ENCODE peak calls at places on chromosomes 5 and 9, in eight cellular contexts. One of them, this sample, is unnamed. For H3K4me1 and H3K27me3, the result is how much of the 10 kb centered on the place peaks cover.

GRCh38 chr9:133116346-133117231 is 4.5 kb downstream of the RALGDS start:
- DNase-seq in breast epithelium: no peak
- DNase-seq in HCT116: no peak
- DNase-seq in transverse colon: no peak
- DNase-seq in tibial nerve: no peak
- DNase-seq in right lobe of liver: no peak
- DNase-seq in testis: no peak
- DNase-seq in heart left ventricle: no peak
- DNase-seq in this sample: no peak

GRCh38 chr9:14992516-14992915 is 82.3 kb upstream of the FREM1 start:
- DNase-seq in breast epithelium: no peak
- DNase-seq in HCT116: no peak
- DNase-seq in transverse colon: no peak
- DNase-seq in tibial nerve: no peak
- DNase-seq in right lobe of liver: no peak
- DNase-seq in testis: no peak
- DNase-seq in heart left ventricle: no peak
- DNase-seq in this sample: no peak

GRCh38 chr9:26833792-26834191 is 58.8 kb downstream of the CAAP1 start:
- DNase-seq in breast epithelium: no peak
- DNase-seq in HCT116: no peak
- DNase-seq in transverse colon: no peak
- DNase-seq in tibial nerve: no peak
- DNase-seq in right lobe of liver: no peak
- DNase-seq in testis: no peak
- DNase-seq in heart left ventricle: no peak
- DNase-seq in this sample: peak

GRCh38 chr9:37486616-37487544 is 1.1 kb downstream of the POLR1E start:
- DNase-seq in breast epithelium: no peak
- DNase-seq in HCT116: no peak
- DNase-seq in transverse colon: peak
- DNase-seq in tibial nerve: peak
- DNase-seq in right lobe of liver: peak
- DNase-seq in testis: peak
- DNase-seq in heart left ventricle: peak
- DNase-seq in this sample: peak

GRCh38 chr9:7976167-7976755 is 176.7 kb upstream of the DMAC1 start:
- DNase-seq in breast epithelium: no peak
- DNase-seq in HCT116: no peak
- DNase-seq in transverse colon: peak
- DNase-seq in tibial nerve: no peak
- DNase-seq in right lobe of liver: no peak
- DNase-seq in testis: no peak
- DNase-seq in heart left ventricle: no peak
- DNase-seq in this sample: no peak

GRCh38 chr5:84119252-84119651 is 265.4 kb downstream of the EDIL3 start:
- DNase-seq in breast epithelium: no peak
- DNase-seq in HCT116: no peak
- DNase-seq in transverse colon: no peak
- DNase-seq in tibial nerve: no peak
- DNase-seq in right lobe of liver: no peak
- DNase-seq in testis: no peak
- DNase-seq in heart left ventricle: no peak
- DNase-seq in this sample: no peak

GRCh38 chr5:32471784-32472183 is 27.2 kb upstream of the ZFR start:
- DNase-seq in breast epithelium: no peak
- DNase-seq in HCT116: no peak
- DNase-seq in transverse colon: peak
- DNase-seq in tibial nerve: no peak
- DNase-seq in right lobe of liver: no peak
- DNase-seq in testis: peak
- DNase-seq in heart left ventricle: no peak
- DNase-seq in this sample: no peak

GRCh38 chr9:109205526-109205925 is 38.5 kb upstream of the FRRS1L start:
- DNase-seq in breast epithelium: no peak
- DNase-seq in HCT116: no peak
- DNase-seq in transverse colon: no peak
- DNase-seq in tibial nerve: no peak
- DNase-seq in right lobe of liver: no peak
- DNase-seq in testis: no peak
- DNase-seq in heart left ventricle: no peak
- DNase-seq in this sample: no peak

GRCh38 chr5:961711-962240 is 46.8 kb upstream of the NKD2 start:
- DNase-seq in breast epithelium: no peak
- DNase-seq in HCT116: no peak
- DNase-seq in transverse colon: no peak
- DNase-seq in tibial nerve: no peak
- DNase-seq in right lobe of liver: no peak
- DNase-seq in testis: no peak
- DNase-seq in heart left ventricle: no peak
- DNase-seq in this sample: no peak

GRCh38 chr5:73515232-73515631 is 17.0 kb downstream of the BTF3 start:
- DNase-seq in breast epithelium: no peak
- DNase-seq in HCT116: no peak
- DNase-seq in transverse colon: peak
- DNase-seq in tibial nerve: no peak
- DNase-seq in right lobe of liver: no peak
- DNase-seq in testis: no peak
- DNase-seq in heart left ventricle: no peak
- DNase-seq in this sample: no peak

GRCh38 chr5:112308608-112309007 is 110.5 kb downstream of the EPB41L4A start:
- DNase-seq in breast epithelium: no peak
- DNase-seq in HCT116: no peak
- DNase-seq in transverse colon: no peak
- DNase-seq in tibial nerve: no peak
- DNase-seq in right lobe of liver: no peak
- DNase-seq in testis: no peak
- DNase-seq in heart left ventricle: no peak
- DNase-seq in this sample: no peak

GRCh38 chr5:123089572-123089970 is 530 bp downstream of the PRDM6 start:
- DNase-seq in breast epithelium: no peak
- DNase-seq in HCT116: no peak
- DNase-seq in transverse colon: no peak
- DNase-seq in tibial nerve: no peak
- DNase-seq in right lobe of liver: no peak
- DNase-seq in testis: no peak
- DNase-seq in heart left ventricle: no peak
- DNase-seq in this sample: no peak

GRCh38 chr5:673140-673836 is 19.9 kb downstream of the TPPP start:
- DNase-seq in breast epithelium: peak
- DNase-seq in HCT116: no peak
- DNase-seq in transverse colon: no peak
- DNase-seq in tibial nerve: no peak
- DNase-seq in right lobe of liver: no peak
- DNase-seq in testis: no peak
- DNase-seq in heart left ventricle: peak
- DNase-seq in this sample: no peak

GRCh38 chr5:110940136-110940535 is 131.4 kb upstream of the TSLP start:
- DNase-seq in breast epithelium: no peak
- DNase-seq in HCT116: no peak
- DNase-seq in transverse colon: no peak
- DNase-seq in tibial nerve: no peak
- DNase-seq in right lobe of liver: no peak
- DNase-seq in testis: no peak
- DNase-seq in heart left ventricle: no peak
- DNase-seq in this sample: no peak

GRCh38 chr9:98334796-98335195 is 79.3 kb upstream of the TBC1D2 start:
- DNase-seq in breast epithelium: no peak
- DNase-seq in HCT116: no peak
- DNase-seq in transverse colon: no peak
- DNase-seq in tibial nerve: no peak
- DNase-seq in right lobe of liver: no peak
- DNase-seq in testis: no peak
- DNase-seq in heart left ventricle: no peak
- DNase-seq in this sample: no peak

GRCh38 chr5:74318985-74319563 is 321.5 kb downstream of the ENC1 start:
- DNase-seq in breast epithelium: no peak
- DNase-seq in HCT116: no peak
- DNase-seq in transverse colon: no peak
- DNase-seq in tibial nerve: no peak
- DNase-seq in right lobe of liver: no peak
- DNase-seq in testis: no peak
- DNase-seq in heart left ventricle: no peak
- DNase-seq in this sample: no peak

DNA sequence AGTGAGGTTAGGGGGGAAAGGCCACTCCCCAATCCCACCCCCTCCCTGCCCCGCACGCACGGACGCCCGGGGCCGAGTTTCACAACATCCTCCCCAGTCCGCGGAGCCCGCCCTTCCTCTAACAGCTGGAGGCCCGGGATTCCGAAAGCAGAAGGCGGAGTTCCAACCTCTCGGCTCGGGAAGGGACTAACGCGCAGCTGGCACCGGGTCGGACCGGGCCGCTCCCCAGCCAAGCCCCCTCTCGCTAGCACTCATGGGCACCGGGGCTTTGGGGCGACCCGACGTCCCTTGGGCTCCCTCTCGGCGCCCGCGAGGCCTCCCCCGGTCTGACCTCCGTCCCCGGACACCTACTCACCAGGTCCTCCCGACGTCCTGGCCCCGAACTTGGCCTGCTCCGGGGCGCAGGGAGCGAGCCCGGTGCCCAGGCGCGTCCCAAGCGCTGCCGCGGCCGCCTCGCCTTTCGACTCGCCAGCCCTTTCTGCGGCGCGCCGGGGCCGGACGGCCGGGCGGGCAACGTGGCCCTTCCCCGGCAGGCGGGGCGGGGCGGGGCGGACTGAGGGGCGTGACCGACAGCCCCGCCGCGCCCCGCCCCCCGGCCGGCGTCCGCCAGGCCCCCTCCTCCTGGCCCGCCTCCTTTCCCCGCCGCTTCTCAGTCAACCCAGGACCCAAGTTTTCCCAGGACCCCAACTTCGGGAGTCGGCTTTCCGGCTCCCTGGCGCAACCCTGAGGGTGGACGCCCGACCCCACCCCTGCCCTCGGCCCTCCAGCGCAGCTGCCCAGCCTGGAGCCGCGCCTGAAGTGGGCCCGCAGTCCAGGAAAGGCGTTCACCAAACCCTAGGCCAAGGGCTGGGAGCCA is at the start of gene MGAT1:
- DNase-seq in breast epithelium: peak
- DNase-seq in HCT116: no peak
- DNase-seq in transverse colon: peak
- DNase-seq in tibial nerve: peak
- DNase-seq in right lobe of liver: peak
- DNase-seq in testis: peak
- DNase-seq in heart left ventricle: peak
- DNase-seq in this sample: peak
- TF ChIP-seq POLR2A in breast epithelium: peak
- TF ChIP-seq POLR2A in HCT116: peak
- TF ChIP-seq POLR2A in transverse colon: peak
- TF ChIP-seq POLR2A in tibial nerve: peak
- TF ChIP-seq POLR2A in right lobe of liver: peak
- TF ChIP-seq POLR2A in testis: peak
- TF ChIP-seq POLR2A in heart left ventricle: peak
- TF ChIP-seq POLR2A in this sample: peak

DNA sequence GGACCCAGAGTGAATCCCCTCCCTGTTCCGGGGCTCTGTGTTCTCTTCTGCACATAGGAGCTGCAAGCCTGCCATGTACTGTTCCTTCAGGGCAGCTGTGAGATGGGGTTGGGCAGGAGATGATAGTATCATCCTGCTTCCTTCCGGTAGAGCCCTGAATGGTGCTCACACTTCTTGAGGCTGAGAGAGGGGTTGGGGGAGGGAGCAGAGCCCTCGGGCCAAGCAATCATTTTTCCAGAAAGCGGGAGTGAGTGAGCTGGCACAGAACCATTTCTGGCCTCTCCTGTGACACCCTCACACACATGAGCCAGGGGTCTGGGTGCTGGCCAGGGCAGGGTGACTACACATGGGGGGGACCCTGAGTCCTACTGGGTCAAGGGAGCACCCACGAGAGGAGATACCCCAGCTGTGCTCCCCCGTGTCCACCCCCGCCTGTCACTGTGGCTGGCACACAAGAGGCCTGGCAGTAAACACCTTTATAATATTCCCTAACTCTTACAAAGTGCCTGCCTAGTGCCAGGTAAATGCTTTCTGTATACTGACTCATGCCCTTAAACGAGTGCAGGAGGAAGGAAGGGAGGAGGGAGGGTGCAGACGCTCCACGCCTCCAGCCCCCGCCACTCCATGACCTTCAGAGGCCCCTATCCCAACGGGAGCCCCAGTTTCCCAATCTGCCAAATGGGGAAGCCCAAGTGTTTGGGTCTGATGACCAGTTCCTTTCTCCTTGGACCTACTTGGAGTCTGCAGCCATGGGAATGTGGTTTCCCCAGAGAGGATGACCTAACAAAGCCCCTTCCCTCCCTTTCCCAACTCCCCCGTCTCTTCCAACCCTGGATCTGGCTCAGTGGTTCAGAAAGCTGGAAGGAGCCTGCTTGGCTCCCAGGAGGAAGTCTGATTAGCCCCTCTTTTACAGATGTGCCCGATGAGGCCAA is 15.5 kb downstream of the AKNA start:
- DNase-seq in breast epithelium: no peak
- DNase-seq in HCT116: no peak
- DNase-seq in transverse colon: peak
- DNase-seq in tibial nerve: no peak
- DNase-seq in right lobe of liver: no peak
- DNase-seq in testis: no peak
- DNase-seq in heart left ventricle: no peak
- DNase-seq in this sample: peak
- H3K4me1 ChIP-seq in breast epithelium: under half
- H3K4me1 ChIP-seq in HCT116: under half
- H3K4me1 ChIP-seq in transverse colon: under half
- H3K4me1 ChIP-seq in tibial nerve: under half
- H3K4me1 ChIP-seq in right lobe of liver: under half
- H3K4me1 ChIP-seq in testis: under half
- H3K4me1 ChIP-seq in heart left ventricle: half or more
- H3K4me1 ChIP-seq in this sample: under half

DNA sequence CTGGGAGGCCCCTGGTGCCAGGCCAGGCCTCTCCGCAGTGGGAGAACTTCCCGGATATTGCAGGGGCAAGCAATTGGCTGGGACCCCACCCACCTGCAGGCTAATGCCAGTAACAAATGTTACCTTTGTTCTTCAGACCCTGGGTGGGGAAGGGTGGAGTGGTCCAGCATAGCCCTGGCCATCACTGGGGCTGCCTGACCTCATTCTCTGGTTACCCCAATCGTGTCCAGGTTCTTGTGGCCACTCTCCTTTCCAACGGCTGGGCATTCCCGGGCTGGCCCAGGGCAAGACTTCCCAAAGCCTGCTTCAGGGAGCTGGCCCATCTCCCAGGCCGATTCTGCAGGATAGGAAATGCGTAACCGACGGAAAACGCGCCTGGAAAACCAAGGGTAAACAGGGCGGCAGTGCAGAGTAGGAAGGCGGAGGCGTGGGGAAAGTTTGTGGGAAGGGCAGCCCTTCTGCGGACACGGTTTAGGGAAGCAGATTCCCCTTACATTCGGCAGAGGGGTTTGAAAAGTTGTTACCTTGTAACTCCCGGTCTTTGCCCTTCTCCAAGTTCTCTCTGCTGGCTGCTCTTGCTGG is 3.6 kb downstream of the NRARP start:
- DNase-seq in breast epithelium: no peak
- DNase-seq in HCT116: no peak
- DNase-seq in transverse colon: peak
- DNase-seq in tibial nerve: no peak
- DNase-seq in right lobe of liver: no peak
- DNase-seq in testis: no peak
- DNase-seq in heart left ventricle: peak
- DNase-seq in this sample: no peak
- H3K27me3 ChIP-seq in breast epithelium: under half
- H3K27me3 ChIP-seq in HCT116: under half
- H3K27me3 ChIP-seq in transverse colon: half or more
- H3K27me3 ChIP-seq in tibial nerve: half or more
- H3K27me3 ChIP-seq in right lobe of liver: under half
- H3K27me3 ChIP-seq in testis: under half
- H3K27me3 ChIP-seq in heart left ventricle: under half
- H3K27me3 ChIP-seq in this sample: under half

GRCh38 chr5:109830955-109831502 is 141.3 kb downstream of the MAN2A1 start:
- DNase-seq in breast epithelium: no peak
- DNase-seq in HCT116: no peak
- DNase-seq in transverse colon: no peak
- DNase-seq in tibial nerve: no peak
- DNase-seq in right lobe of liver: no peak
- DNase-seq in testis: no peak
- DNase-seq in heart left ventricle: no peak
- DNase-seq in this sample: no peak
- TF ChIP-seq POLR2A in breast epithelium: no peak
- TF ChIP-seq POLR2A in HCT116: no peak
- TF ChIP-seq POLR2A in transverse colon: no peak
- TF ChIP-seq POLR2A in tibial nerve: no peak
- TF ChIP-seq POLR2A in right lobe of liver: no peak
- TF ChIP-seq POLR2A in testis: no peak
- TF ChIP-seq POLR2A in heart left ventricle: no peak
- TF ChIP-seq POLR2A in this sample: no peak

This sample was measured in uterus.